ENCODE peak calls at places on chromosomes 5 and 9, in six cellular contexts. One of them, this sample, is unnamed.

GRCh38 chr9:110748251-110748893 is 79.8 kb downstream of the MUSK start:
- DNase-seq in psoas muscle: no peak
- DNase-seq in OCI-M1: no peak
- DNase-seq in KG1: no peak
- DNase-seq in M059J: peak
- DNase-seq in NCI-H2029 treated with DMSO at 0.1 percent for 48 hours: no peak
- DNase-seq in this sample: no peak

GRCh38 chr5:94945656-94946055 is 327.2 kb downstream of the SLF1 start:
- DNase-seq in psoas muscle: peak
- DNase-seq in OCI-M1: no peak
- DNase-seq in KG1: no peak
- DNase-seq in M059J: no peak
- DNase-seq in NCI-H2029 treated with DMSO at 0.1 percent for 48 hours: no peak
- DNase-seq in this sample: no peak

GRCh38 chr5:140785905-140786686 is at the start of gene PCDHA1:
- DNase-seq in psoas muscle: no peak
- DNase-seq in OCI-M1: peak
- DNase-seq in KG1: no peak
- DNase-seq in M059J: peak
- DNase-seq in NCI-H2029 treated with DMSO at 0.1 percent for 48 hours: peak
- DNase-seq in this sample: no peak

GRCh38 chr9:94865599-94866456 is 139.3 kb downstream of the AOPEP start:
- DNase-seq in psoas muscle: peak
- DNase-seq in OCI-M1: no peak
- DNase-seq in KG1: no peak
- DNase-seq in M059J: peak
- DNase-seq in NCI-H2029 treated with DMSO at 0.1 percent for 48 hours: peak
- DNase-seq in this sample: peak

GRCh38 chr9:135864447-135865049 is 42.8 kb downstream of the CAMSAP1 start:
- DNase-seq in psoas muscle: peak
- DNase-seq in OCI-M1: peak
- DNase-seq in KG1: peak
- DNase-seq in M059J: peak
- DNase-seq in NCI-H2029 treated with DMSO at 0.1 percent for 48 hours: no peak
- DNase-seq in this sample: no peak

GRCh38 chr9:131657031-131657377 is 82.9 kb downstream of the RAPGEF1 start:
- DNase-seq in psoas muscle: no peak
- DNase-seq in OCI-M1: no peak
- DNase-seq in KG1: no peak
- DNase-seq in M059J: no peak
- DNase-seq in NCI-H2029 treated with DMSO at 0.1 percent for 48 hours: no peak
- DNase-seq in this sample: no peak

GRCh38 chr5:18944771-18945170 is 1043.2 kb downstream of the CDH18 start:
- DNase-seq in psoas muscle: no peak
- DNase-seq in OCI-M1: no peak
- DNase-seq in KG1: no peak
- DNase-seq in M059J: peak
- DNase-seq in NCI-H2029 treated with DMSO at 0.1 percent for 48 hours: no peak
- DNase-seq in this sample: peak

GRCh38 chr5:131754363-131754762 is 42.5 kb downstream of the FNIP1 start:
- DNase-seq in psoas muscle: no peak
- DNase-seq in OCI-M1: no peak
- DNase-seq in KG1: no peak
- DNase-seq in M059J: no peak
- DNase-seq in NCI-H2029 treated with DMSO at 0.1 percent for 48 hours: no peak
- DNase-seq in this sample: no peak

GRCh38 chr9:122392284-122392683 is 21.5 kb downstream of the PTGS1 start:
- DNase-seq in psoas muscle: no peak
- DNase-seq in OCI-M1: no peak
- DNase-seq in KG1: no peak
- DNase-seq in M059J: no peak
- DNase-seq in NCI-H2029 treated with DMSO at 0.1 percent for 48 hours: no peak
- DNase-seq in this sample: no peak

GRCh38 chr5:111310713-111311620 is 86.8 kb downstream of the CAMK4 start:
- DNase-seq in psoas muscle: no peak
- DNase-seq in OCI-M1: no peak
- DNase-seq in KG1: no peak
- DNase-seq in M059J: no peak
- DNase-seq in NCI-H2029 treated with DMSO at 0.1 percent for 48 hours: no peak
- DNase-seq in this sample: no peak

GRCh38 chr9:137236936-137237421 is 4.1 kb upstream of the TUBB4B start:
- DNase-seq in psoas muscle: no peak
- DNase-seq in OCI-M1: no peak
- DNase-seq in KG1: no peak
- DNase-seq in M059J: no peak
- DNase-seq in NCI-H2029 treated with DMSO at 0.1 percent for 48 hours: peak
- DNase-seq in this sample: no peak

GRCh38 chr5:165232187-165232586 is 1726.8 kb downstream of the MAT2B start:
- DNase-seq in psoas muscle: no peak
- DNase-seq in OCI-M1: no peak
- DNase-seq in KG1: no peak
- DNase-seq in M059J: no peak
- DNase-seq in NCI-H2029 treated with DMSO at 0.1 percent for 48 hours: no peak
- DNase-seq in this sample: no peak

GRCh38 chr5:177271113-177271512 is 32.4 kb downstream of the RAB24 start:
- DNase-seq in psoas muscle: no peak
- DNase-seq in OCI-M1: no peak
- DNase-seq in KG1: no peak
- DNase-seq in M059J: no peak
- DNase-seq in NCI-H2029 treated with DMSO at 0.1 percent for 48 hours: no peak
- DNase-seq in this sample: no peak

GRCh38 chr5:35762368-35762767 is 94.3 kb upstream of the IL7R start:
- DNase-seq in psoas muscle: no peak
- DNase-seq in OCI-M1: no peak
- DNase-seq in KG1: no peak
- DNase-seq in M059J: no peak
- DNase-seq in NCI-H2029 treated with DMSO at 0.1 percent for 48 hours: no peak
- DNase-seq in this sample: no peak

GRCh38 chr9:28720746-28721145 is 1147.5 kb upstream of the C9orf72 start:
- DNase-seq in psoas muscle: no peak
- DNase-seq in OCI-M1: no peak
- DNase-seq in KG1: no peak
- DNase-seq in M059J: no peak
- DNase-seq in NCI-H2029 treated with DMSO at 0.1 percent for 48 hours: no peak
- DNase-seq in this sample: no peak

GRCh38 chr5:74401566-74402320 is 238.8 kb downstream of the ENC1 start:
- DNase-seq in psoas muscle: no peak
- DNase-seq in OCI-M1: no peak
- DNase-seq in KG1: no peak
- DNase-seq in M059J: peak
- DNase-seq in NCI-H2029 treated with DMSO at 0.1 percent for 48 hours: no peak
- DNase-seq in this sample: peak